ENCODE peak calls at places on chromosomes 4 and X, in seven cellular contexts. One of them, this sample, is unnamed.

GRCh38 chr4:31104596-31104995 is 384.4 kb downstream of the PCDH7 start:
- DNase-seq in GM13976: no peak
- DNase-seq in T-helper 1 cell: no peak
- DNase-seq in HFFc6: no peak
- DNase-seq in GM10248: no peak
- DNase-seq in amniotic epithelial cell: no peak
- DNase-seq in upper lobe of left lung: no peak
- DNase-seq in this sample: no peak

GRCh38 chr4:138310991-138311390 is 68.8 kb upstream of the SLC7A11 start:
- DNase-seq in GM13976: no peak
- DNase-seq in T-helper 1 cell: no peak
- DNase-seq in upper lobe of left lung: no peak
- DNase-seq in amniotic epithelial cell: peak
- DNase-seq in GM10248: no peak
- DNase-seq in HFFc6: peak
- DNase-seq in this sample: no peak

GRCh38 chr4:23322732-23323131 is 567.1 kb downstream of the PPARGC1A start:
- DNase-seq in HFFc6: no peak
- DNase-seq in GM10248: no peak
- DNase-seq in GM13976: no peak
- DNase-seq in T-helper 1 cell: no peak
- DNase-seq in upper lobe of left lung: no peak
- DNase-seq in amniotic epithelial cell: no peak
- DNase-seq in this sample: no peak

GRCh38 chr4:150117094-150117493 is 38.8 kb downstream of the DCLK2 start:
- DNase-seq in amniotic epithelial cell: peak
- DNase-seq in HFFc6: no peak
- DNase-seq in upper lobe of left lung: no peak
- DNase-seq in GM13976: no peak
- DNase-seq in GM10248: no peak
- DNase-seq in T-helper 1 cell: no peak
- DNase-seq in this sample: no peak

GRCh38 chrX:78333521-78333920 is 6.1 kb upstream of the CYSLTR1 start:
- DNase-seq in HFFc6: no peak
- DNase-seq in upper lobe of left lung: no peak
- DNase-seq in GM10248: peak
- DNase-seq in amniotic epithelial cell: no peak
- DNase-seq in GM13976: peak
- DNase-seq in T-helper 1 cell: peak
- DNase-seq in this sample: no peak

GRCh38 chr4:3387154-3387942 is 54.4 kb upstream of the HGFAC start:
- DNase-seq in upper lobe of left lung: peak
- DNase-seq in T-helper 1 cell: no peak
- DNase-seq in GM13976: peak
- DNase-seq in amniotic epithelial cell: no peak
- DNase-seq in GM10248: peak
- DNase-seq in HFFc6: no peak
- DNase-seq in this sample: no peak

GRCh38 chr4:153616005-153616555 is 68.0 kb upstream of the TLR2 start:
- DNase-seq in GM10248: no peak
- DNase-seq in upper lobe of left lung: no peak
- DNase-seq in GM13976: no peak
- DNase-seq in amniotic epithelial cell: no peak
- DNase-seq in T-helper 1 cell: no peak
- DNase-seq in HFFc6: no peak
- DNase-seq in this sample: no peak

GRCh38 chr4:20266215-20267082 is 14.7 kb downstream of the SLIT2 start:
- DNase-seq in amniotic epithelial cell: peak
- DNase-seq in T-helper 1 cell: no peak
- DNase-seq in HFFc6: no peak
- DNase-seq in GM10248: no peak
- DNase-seq in GM13976: no peak
- DNase-seq in upper lobe of left lung: no peak
- DNase-seq in this sample: no peak

GRCh38 chr4:113835005-113835404 is 73.5 kb upstream of the CAMK2D start:
- DNase-seq in GM10248: no peak
- DNase-seq in amniotic epithelial cell: peak
- DNase-seq in GM13976: no peak
- DNase-seq in HFFc6: peak
- DNase-seq in T-helper 1 cell: no peak
- DNase-seq in upper lobe of left lung: no peak
- DNase-seq in this sample: no peak

GRCh38 chr4:153676491-153676890 is 7.6 kb upstream of the TLR2 start:
- DNase-seq in upper lobe of left lung: no peak
- DNase-seq in T-helper 1 cell: no peak
- DNase-seq in HFFc6: peak
- DNase-seq in GM10248: no peak
- DNase-seq in GM13976: no peak
- DNase-seq in amniotic epithelial cell: peak
- DNase-seq in this sample: no peak

GRCh38 chrX:114390251-114390796 is 193.6 kb upstream of the HTR2C start:
- DNase-seq in GM13976: no peak
- DNase-seq in HFFc6: no peak
- DNase-seq in amniotic epithelial cell: no peak
- DNase-seq in upper lobe of left lung: peak
- DNase-seq in T-helper 1 cell: no peak
- DNase-seq in GM10248: no peak
- DNase-seq in this sample: no peak

GRCh38 chr4:3484057-3484973 is 21.2 kb downstream of the DOK7 start:
- DNase-seq in amniotic epithelial cell: no peak
- DNase-seq in HFFc6: no peak
- DNase-seq in GM13976: no peak
- DNase-seq in GM10248: no peak
- DNase-seq in upper lobe of left lung: peak
- DNase-seq in T-helper 1 cell: no peak
- DNase-seq in this sample: no peak

GRCh38 chrX:33053001-33053400 is 158.3 kb downstream of the DMD start:
- DNase-seq in HFFc6: no peak
- DNase-seq in T-helper 1 cell: no peak
- DNase-seq in amniotic epithelial cell: no peak
- DNase-seq in GM10248: no peak
- DNase-seq in GM13976: no peak
- DNase-seq in upper lobe of left lung: no peak
- DNase-seq in this sample: no peak

GRCh38 chr4:52627876-52628275 is 31.2 kb downstream of the USP46 start:
- DNase-seq in HFFc6: no peak
- DNase-seq in upper lobe of left lung: no peak
- DNase-seq in T-helper 1 cell: no peak
- DNase-seq in GM10248: no peak
- DNase-seq in amniotic epithelial cell: no peak
- DNase-seq in GM13976: no peak
- DNase-seq in this sample: no peak

GRCh38 chr4:41442818-41443217 is 95.1 kb upstream of the LIMCH1 start:
- DNase-seq in GM10248: no peak
- DNase-seq in HFFc6: no peak
- DNase-seq in GM13976: no peak
- DNase-seq in amniotic epithelial cell: no peak
- DNase-seq in T-helper 1 cell: no peak
- DNase-seq in upper lobe of left lung: no peak
- DNase-seq in this sample: no peak

GRCh38 chr4:89781321-89781720 is 55.6 kb downstream of the SNCA start:
- DNase-seq in GM10248: no peak
- DNase-seq in GM13976: no peak
- DNase-seq in T-helper 1 cell: no peak
- DNase-seq in upper lobe of left lung: no peak
- DNase-seq in amniotic epithelial cell: no peak
- DNase-seq in HFFc6: no peak
- DNase-seq in this sample: no peak

GRCh38 chrX:100687128-100687527 is 43.1 kb downstream of the SRPX2 start:
- DNase-seq in HFFc6: no peak
- DNase-seq in amniotic epithelial cell: peak
- DNase-seq in GM13976: no peak
- DNase-seq in GM10248: no peak
- DNase-seq in T-helper 1 cell: no peak
- DNase-seq in upper lobe of left lung: no peak
- DNase-seq in this sample: no peak

GRCh38 chr4:145553375-145553774 is 65.8 kb upstream of the MMAA start:
- DNase-seq in upper lobe of left lung: no peak
- DNase-seq in T-helper 1 cell: no peak
- DNase-seq in GM10248: no peak
- DNase-seq in HFFc6: no peak
- DNase-seq in amniotic epithelial cell: no peak
- DNase-seq in GM13976: no peak
- DNase-seq in this sample: no peak

GRCh38 chr4:40992472-40993298 is 221.7 kb downstream of the APBB2 start:
- DNase-seq in amniotic epithelial cell: peak
- DNase-seq in HFFc6: peak
- DNase-seq in upper lobe of left lung: no peak
- DNase-seq in GM13976: peak
- DNase-seq in T-helper 1 cell: no peak
- DNase-seq in GM10248: peak
- DNase-seq in this sample: no peak

GRCh38 chr4:74473155-74473811 is 28.3 kb downstream of the AREG start:
- DNase-seq in HFFc6: peak
- DNase-seq in upper lobe of left lung: no peak
- DNase-seq in GM13976: no peak
- DNase-seq in T-helper 1 cell: no peak
- DNase-seq in GM10248: no peak
- DNase-seq in amniotic epithelial cell: peak
- DNase-seq in this sample: no peak

GRCh38 chr4:98851806-98852205 is 77.1 kb downstream of the EIF4E start:
- DNase-seq in HFFc6: peak
- DNase-seq in GM10248: no peak
- DNase-seq in upper lobe of left lung: no peak
- DNase-seq in amniotic epithelial cell: peak
- DNase-seq in GM13976: no peak
- DNase-seq in T-helper 1 cell: no peak
- DNase-seq in this sample: no peak